ENCODE peak calls at places on chromosome 17, in five cellular contexts. One of them, this sample, is unnamed.

GRCh38 chr17:77207689-77208216 is 67.0 kb downstream of the SEC14L1 start:
- DNase-seq in HFFc6: no peak
- DNase-seq in cardiac fibroblast: no peak
- DNase-seq in tibial nerve: no peak
- DNase-seq in GM23338: no peak
- DNase-seq in this sample: no peak

GRCh38 chr17:19264681-19265080 is 27.5 kb downstream of the EPN2 start:
- DNase-seq in cardiac fibroblast: no peak
- DNase-seq in HFFc6: no peak
- DNase-seq in tibial nerve: no peak
- DNase-seq in GM23338: no peak
- DNase-seq in this sample: peak

GRCh38 chr17:76080207-76080933 is 1.4 kb downstream of the ZACN start:
- DNase-seq in HFFc6: no peak
- DNase-seq in cardiac fibroblast: no peak
- DNase-seq in GM23338: peak
- DNase-seq in tibial nerve: no peak
- DNase-seq in this sample: no peak

GRCh38 chr17:12545877-12546513 is 119.7 kb upstream of the MYOCD start:
- DNase-seq in GM23338: peak
- DNase-seq in cardiac fibroblast: peak
- DNase-seq in tibial nerve: no peak
- DNase-seq in HFFc6: peak
- DNase-seq in this sample: peak

GRCh38 chr17:76844846-76845245 is 23.4 kb upstream of the MGAT5B start:
- DNase-seq in cardiac fibroblast: no peak
- DNase-seq in GM23338: no peak
- DNase-seq in HFFc6: no peak
- DNase-seq in tibial nerve: no peak
- DNase-seq in this sample: no peak

GRCh38 chr17:72472116-72472515 is 351.3 kb downstream of the SOX9 start:
- DNase-seq in HFFc6: no peak
- DNase-seq in cardiac fibroblast: no peak
- DNase-seq in GM23338: no peak
- DNase-seq in tibial nerve: no peak
- DNase-seq in this sample: no peak

GRCh38 chr17:30086896-30087295 is 29.7 kb upstream of the NSRP1 start:
- DNase-seq in tibial nerve: no peak
- DNase-seq in HFFc6: no peak
- DNase-seq in GM23338: no peak
- DNase-seq in cardiac fibroblast: no peak
- DNase-seq in this sample: no peak

GRCh38 chr17:62966426-62967110 is 533 bp downstream of the TANC2 start:
- DNase-seq in HFFc6: no peak
- DNase-seq in GM23338: peak
- DNase-seq in tibial nerve: peak
- DNase-seq in cardiac fibroblast: peak
- DNase-seq in this sample: peak

GRCh38 chr17:56966277-56966676 is 5.4 kb upstream of the COIL start:
- DNase-seq in cardiac fibroblast: no peak
- DNase-seq in GM23338: no peak
- DNase-seq in HFFc6: no peak
- DNase-seq in tibial nerve: no peak
- DNase-seq in this sample: no peak

GRCh38 chr17:47739150-47739549 is 6.1 kb downstream of the TBX21 start:
- DNase-seq in GM23338: no peak
- DNase-seq in HFFc6: no peak
- DNase-seq in tibial nerve: no peak
- DNase-seq in cardiac fibroblast: no peak
- DNase-seq in this sample: no peak

GRCh38 chr17:30449480-30449879 is 27.7 kb upstream of the GOSR1 start:
- DNase-seq in HFFc6: no peak
- DNase-seq in cardiac fibroblast: peak
- DNase-seq in GM23338: no peak
- DNase-seq in tibial nerve: no peak
- DNase-seq in this sample: no peak

GRCh38 chr17:27635275-27635823 is 4.4 kb downstream of the LGALS9 start:
- DNase-seq in HFFc6: no peak
- DNase-seq in tibial nerve: no peak
- DNase-seq in GM23338: no peak
- DNase-seq in cardiac fibroblast: no peak
- DNase-seq in this sample: peak

GRCh38 chr17:49223517-49224197 is 6.9 kb downstream of the PHOSPHO1 start:
- DNase-seq in GM23338: peak
- DNase-seq in HFFc6: no peak
- DNase-seq in cardiac fibroblast: peak
- DNase-seq in tibial nerve: peak
- DNase-seq in this sample: peak

GRCh38 chr17:77377836-77378235 is 237.1 kb downstream of the SEC14L1 start:
- DNase-seq in cardiac fibroblast: no peak
- DNase-seq in GM23338: no peak
- DNase-seq in HFFc6: no peak
- DNase-seq in tibial nerve: no peak
- DNase-seq in this sample: no peak

GRCh38 chr17:28862497-28862896 is 7.7 kb downstream of the ERAL1 start:
- DNase-seq in tibial nerve: no peak
- DNase-seq in HFFc6: no peak
- DNase-seq in GM23338: no peak
- DNase-seq in cardiac fibroblast: no peak
- DNase-seq in this sample: no peak

GRCh38 chr17:81404557-81405165 is 9.4 kb downstream of the BAHCC1 start:
- DNase-seq in cardiac fibroblast: peak
- DNase-seq in HFFc6: no peak
- DNase-seq in tibial nerve: no peak
- DNase-seq in GM23338: no peak
- DNase-seq in this sample: no peak

GRCh38 chr17:10875411-10875810 is 37.5 kb upstream of the PIRT start:
- DNase-seq in GM23338: peak
- DNase-seq in cardiac fibroblast: peak
- DNase-seq in HFFc6: no peak
- DNase-seq in tibial nerve: no peak
- DNase-seq in this sample: peak

GRCh38 chr17:1156864-1157263 is 22.9 kb downstream of the ABR start:
- DNase-seq in tibial nerve: no peak
- DNase-seq in cardiac fibroblast: no peak
- DNase-seq in GM23338: no peak
- DNase-seq in HFFc6: no peak
- DNase-seq in this sample: no peak

GRCh38 chr17:35046740-35047283 is 16.7 kb downstream of the RFFL start:
- DNase-seq in cardiac fibroblast: peak
- DNase-seq in GM23338: no peak
- DNase-seq in tibial nerve: no peak
- DNase-seq in HFFc6: no peak
- DNase-seq in this sample: peak

GRCh38 chr17:82314721-82315605 is 2.4 kb downstream of the CD7 start:
- DNase-seq in HFFc6: no peak
- DNase-seq in GM23338: no peak
- DNase-seq in cardiac fibroblast: no peak
- DNase-seq in tibial nerve: no peak
- DNase-seq in this sample: no peak

GRCh38 chr17:12546983-12547382 is 118.7 kb upstream of the MYOCD start:
- DNase-seq in cardiac fibroblast: no peak
- DNase-seq in tibial nerve: no peak
- DNase-seq in HFFc6: no peak
- DNase-seq in GM23338: no peak
- DNase-seq in this sample: no peak

GRCh38 chr17:31654936-31655335 is 204.1 kb downstream of the COPRS start:
- DNase-seq in HFFc6: peak
- DNase-seq in cardiac fibroblast: no peak
- DNase-seq in tibial nerve: no peak
- DNase-seq in GM23338: no peak
- DNase-seq in this sample: no peak

GRCh38 chr17:63881935-63882601 is at the start of gene GH2:
- DNase-seq in HFFc6: peak
- DNase-seq in tibial nerve: no peak
- DNase-seq in GM23338: peak
- DNase-seq in cardiac fibroblast: peak
- DNase-seq in this sample: peak

GRCh38 chr17:58331815-58332719 is 3.5 kb upstream of the TSPOAP1 start:
- DNase-seq in HFFc6: no peak
- DNase-seq in GM23338: no peak
- DNase-seq in tibial nerve: peak
- DNase-seq in cardiac fibroblast: no peak
- DNase-seq in this sample: no peak

GRCh38 chr17:76492250-76492988 is 8.8 kb downstream of the RHBDF2 start:
- DNase-seq in cardiac fibroblast: no peak
- DNase-seq in tibial nerve: no peak
- DNase-seq in GM23338: no peak
- DNase-seq in HFFc6: no peak
- DNase-seq in this sample: no peak

GRCh38 chr17:17380156-17380925 is 77.2 kb downstream of the NT5M start:
- DNase-seq in HFFc6: no peak
- DNase-seq in GM23338: no peak
- DNase-seq in tibial nerve: no peak
- DNase-seq in cardiac fibroblast: no peak
- DNase-seq in this sample: no peak

GRCh38 chr17:4448197-4448980 is 14.6 kb downstream of the SPNS3 start:
- DNase-seq in cardiac fibroblast: no peak
- DNase-seq in HFFc6: peak
- DNase-seq in tibial nerve: no peak
- DNase-seq in GM23338: no peak
- DNase-seq in this sample: no peak

GRCh38 chr17:71764507-71764906 is 356.3 kb upstream of the SOX9 start:
- DNase-seq in tibial nerve: no peak
- DNase-seq in GM23338: peak
- DNase-seq in cardiac fibroblast: no peak
- DNase-seq in HFFc6: no peak
- DNase-seq in this sample: no peak

GRCh38 chr17:38867179-38867994 is 2.5 kb upstream of the LASP1 start:
- DNase-seq in cardiac fibroblast: peak
- DNase-seq in tibial nerve: no peak
- DNase-seq in HFFc6: peak
- DNase-seq in GM23338: peak
- DNase-seq in this sample: peak

GRCh38 chr17:82870541-82870940 is 30.7 kb upstream of the ZNF750 start:
- DNase-seq in HFFc6: no peak
- DNase-seq in cardiac fibroblast: no peak
- DNase-seq in GM23338: no peak
- DNase-seq in tibial nerve: no peak
- DNase-seq in this sample: no peak

GRCh38 chr17:8225813-8226535 is 15.6 kb upstream of the AURKB start:
- DNase-seq in cardiac fibroblast: peak
- DNase-seq in HFFc6: peak
- DNase-seq in GM23338: peak
- DNase-seq in tibial nerve: peak
- DNase-seq in this sample: peak

GRCh38 chr17:4163951-4164350 is 21.0 kb downstream of the CYB5D2 start:
- DNase-seq in GM23338: no peak
- DNase-seq in tibial nerve: no peak
- DNase-seq in cardiac fibroblast: peak
- DNase-seq in HFFc6: no peak
- DNase-seq in this sample: no peak